ENCODE peak calls at places on chromosomes 12 and 14, in eight cellular contexts. L is gastrocnemius medialis; N is left ventricle myocardium inferior; T is cardiac muscle cell; R is aorta; G is stomach; W is MG63; D is CD8-positive, alpha-beta memory T cell. F is an unnamed sample. For H3K27me3, the result is how much of the 10 kb centered on the place peaks cover.

GRCh38 chr14:67221248-67221981 is 19.8 kb upstream of the PALS1 start:
- DNase-seq in N (no peak), D (no peak), R (no peak), L (no peak), W (no peak), G (no peak), T (no peak), F (no peak)

GRCh38 chr12:9034095-9034494 is 44.7 kb downstream of the KLRG1 start:
- DNase-seq in R (no peak), W (no peak), T (no peak), D (no peak), N (no peak), G (no peak), L (no peak), F (no peak)

GRCh38 chr12:93742086-93742934 is 65.1 kb downstream of the CRADD start:
- DNase-seq in N (peak), W (peak), L (no peak), G (peak), R (peak), D (peak), T (peak), F (peak)

GRCh38 chr12:62332598-62332997 is 72.4 kb downstream of the USP15 start:
- DNase-seq in D (no peak), W (no peak), T (no peak), R (no peak), N (no peak), G (no peak), L (no peak), F (no peak)

GRCh38 chr14:63853831-63854293 is 1.1 kb downstream of the SYNE2 start:
- DNase-seq in W (peak), T (peak), L (peak), D (peak), N (peak), R (peak), G (peak), F (no peak)

GRCh38 chr12:102484017-102484731 is 3.8 kb upstream of the IGF1 start:
- DNase-seq in L (peak), D (peak), T (peak), G (peak), W (peak), N (peak), R (peak), F (peak)

GRCh38 chr12:3418609-3419469 is 72.2 kb upstream of the PRMT8 start:
- DNase-seq in L (no peak), T (no peak), R (no peak), D (no peak), N (no peak), G (no peak), W (no peak), F (no peak)

GRCh38 chr12:120388711-120389431 is 19.9 kb upstream of the MSI1 start:
- DNase-seq in D (no peak), T (peak), N (no peak), L (no peak), W (no peak), G (no peak), R (no peak), F (peak)

GRCh38 chr12:52249041-52249461 is 16.0 kb downstream of the KRT7 start:
- DNase-seq in W (peak), L (peak), T (no peak), D (no peak), R (peak), N (peak), G (peak), F (no peak)

GRCh38 chr12:2629051-2629450 is 165.7 kb upstream of the FKBP4 start:
- DNase-seq in R (no peak), D (no peak), T (no peak), N (no peak), L (no peak), W (no peak), G (no peak), F (no peak)

GRCh38 chr12:50699940-50700339 is 64.0 kb upstream of the ATF1 start:
- DNase-seq in D (no peak), W (no peak), G (no peak), R (no peak), L (no peak), T (no peak), N (no peak), F (no peak)

GRCh38 chr14:81309511-81309910 is 88.8 kb upstream of the GTF2A1 start:
- DNase-seq in T (no peak), W (no peak), L (no peak), N (no peak), R (no peak), D (no peak), G (no peak), F (no peak)

GRCh38 chr14:85731198-85731597 is 201.3 kb downstream of the FLRT2 start:
- DNase-seq in G (no peak), N (peak), R (no peak), D (no peak), L (no peak), W (no peak), T (no peak), F (no peak)

GRCh38 chr14:44795725-44796124 is 166.0 kb downstream of the KLHL28 start:
- DNase-seq in G (no peak), R (no peak), T (no peak), W (no peak), N (no peak), L (no peak), D (no peak), F (no peak)

GRCh38 chr14:105883066-105884005 is 357.0 kb downstream of the TMEM121 start:
- DNase-seq in N (peak), G (peak), L (no peak), D (no peak), R (peak), W (no peak), T (no peak), F (no peak)

GRCh38 chr12:12560587-12561304 is 1.9 kb downstream of the DUSP16 start:
- DNase-seq in R (no peak), T (peak), D (peak), N (no peak), L (peak), W (peak), G (peak), F (no peak)

GRCh38 chr12:123134265-123134664 is 16.6 kb downstream of the PITPNM2 start:
- DNase-seq in D (no peak), R (peak), N (no peak), T (no peak), L (no peak), G (no peak), W (no peak), F (no peak)

GRCh38 chr12:1598757-1599156 is 4.4 kb upstream of the FBXL14 start:
- DNase-seq in R (no peak), N (no peak), D (no peak), L (no peak), T (no peak), W (no peak), G (no peak), F (no peak)

GRCh38 chr12:31289443-31289842 is 36.5 kb downstream of the SINHCAF start:
- DNase-seq in R (no peak), T (no peak), L (no peak), N (no peak), G (no peak), W (no peak), D (no peak), F (no peak)

GRCh38 chr14:102015045-102015685 is 50.8 kb downstream of the DYNC1H1 start:
- DNase-seq in R (no peak), D (no peak), G (no peak), T (no peak), W (no peak), L (no peak), N (no peak), F (no peak)

GRCh38 chr12:110546339-110546738 is 36.8 kb downstream of the PPTC7 start:
- DNase-seq in T (no peak), G (no peak), L (peak), R (no peak), N (no peak), W (peak), D (no peak), F (no peak)

GRCh38 chr14:35818346-35819115 is 7.6 kb upstream of the BRMS1L start:
- DNase-seq in G (no peak), W (no peak), D (no peak), T (peak), L (no peak), N (no peak), R (no peak), F (no peak)

GRCh38 chr12:45687081-45688015 is 42.2 kb upstream of the ARID2 start:
- DNase-seq in G (no peak), T (no peak), L (no peak), D (no peak), N (no peak), W (no peak), R (no peak), F (no peak)

GRCh38 chr14:64746298-64747250 is 42.4 kb downstream of the PLEKHG3 start:
- DNase-seq in W (no peak), T (no peak), L (no peak), R (no peak), D (no peak), G (no peak), N (no peak), F (no peak)

GRCh38 chr12:118374126-118374725 is 1.5 kb upstream of the TAOK3 start:
- DNase-seq in D (no peak), W (no peak), L (no peak), T (no peak), G (no peak), R (no peak), N (no peak), F (no peak)

GRCh38 chr12:100927825-100928224 is 133.2 kb downstream of the ANO4 start:
- DNase-seq in L (no peak), G (no peak), T (no peak), W (peak), N (no peak), R (no peak), D (no peak), F (no peak)

GRCh38 chr12:49328816-49329215 is 5.8 kb downstream of the TROAP start:
- DNase-seq in G (peak), W (no peak), R (no peak), N (no peak), T (no peak), L (no peak), D (no peak), F (no peak)

GRCh38 chr14:99654235-99655000 is 9.5 kb downstream of the HHIPL1 start:
- DNase-seq in G (peak), W (peak), L (no peak), D (no peak), R (no peak), N (peak), T (no peak), F (no peak)

GRCh38 chr12:20350495-20350894 is 17.8 kb upstream of the PDE3A start:
- DNase-seq in W (peak), N (no peak), R (no peak), T (no peak), G (no peak), L (no peak), D (no peak), F (no peak)

GRCh38 chr14:47539065-47539464 is 136.3 kb downstream of the MDGA2 start:
- DNase-seq in L (no peak), N (no peak), T (peak), G (no peak), D (no peak), R (no peak), W (no peak), F (no peak)

GRCh38 chr14:72420749-72421452 is 473.0 kb downstream of the DPF3 start:
- DNase-seq in R (peak), T (peak), N (peak), G (peak), D (peak), W (peak), L (peak), F (peak)

GRCh38 chr14:72419226-72419625 is 474.7 kb downstream of the DPF3 start:
- DNase-seq in T (no peak), N (no peak), R (no peak), W (no peak), G (no peak), L (no peak), D (no peak), F (no peak)

GRCh38 chr14:72423957-72424356 is 469.9 kb downstream of the DPF3 start:
- DNase-seq in T (no peak), D (no peak), L (no peak), G (no peak), W (no peak), R (no peak), N (no peak), F (no peak)
- H3K27me3 ChIP-seq in T (under half), D (under half), L (under half), G (under half), W (under half), R (under half), N (under half), F (under half)

DNA sequence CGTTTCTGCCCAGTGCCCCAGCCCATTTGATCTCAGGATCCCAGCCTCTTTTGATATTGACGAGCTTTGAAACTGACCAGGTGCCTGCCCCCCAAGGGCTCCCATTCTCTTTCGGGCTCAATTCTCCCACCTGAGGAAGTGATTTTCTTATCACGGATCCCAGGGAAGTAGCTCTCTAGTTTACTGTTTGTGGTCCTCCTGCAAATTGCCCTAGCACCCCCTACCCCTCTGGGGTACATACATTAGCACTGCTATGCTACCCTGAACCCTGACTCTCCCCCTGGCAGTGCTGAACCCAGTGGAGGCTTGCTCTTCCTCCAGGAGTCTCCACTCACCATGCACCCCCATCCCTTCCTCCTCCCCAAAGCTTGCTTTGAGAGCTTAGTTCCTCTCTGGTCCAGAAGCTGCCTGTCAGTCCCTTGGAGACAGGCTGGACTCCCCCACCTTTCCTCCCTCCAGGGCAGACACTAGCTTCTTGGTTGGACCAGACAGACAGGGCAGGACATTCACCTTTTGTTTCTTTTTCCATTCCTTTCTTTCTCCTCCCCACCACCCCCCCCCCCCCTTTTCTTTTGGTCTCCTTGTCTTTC is 4.4 kb upstream of the TBX3 start:
- DNase-seq in R (no peak), G (no peak), N (no peak), L (no peak), T (no peak), D (no peak), W (no peak), F (no peak)
- H3K27me3 ChIP-seq in R (under half), G (half or more), N (half or more), L (half or more), T (half or more), D (half or more), W (under half), F (half or more)

DNA sequence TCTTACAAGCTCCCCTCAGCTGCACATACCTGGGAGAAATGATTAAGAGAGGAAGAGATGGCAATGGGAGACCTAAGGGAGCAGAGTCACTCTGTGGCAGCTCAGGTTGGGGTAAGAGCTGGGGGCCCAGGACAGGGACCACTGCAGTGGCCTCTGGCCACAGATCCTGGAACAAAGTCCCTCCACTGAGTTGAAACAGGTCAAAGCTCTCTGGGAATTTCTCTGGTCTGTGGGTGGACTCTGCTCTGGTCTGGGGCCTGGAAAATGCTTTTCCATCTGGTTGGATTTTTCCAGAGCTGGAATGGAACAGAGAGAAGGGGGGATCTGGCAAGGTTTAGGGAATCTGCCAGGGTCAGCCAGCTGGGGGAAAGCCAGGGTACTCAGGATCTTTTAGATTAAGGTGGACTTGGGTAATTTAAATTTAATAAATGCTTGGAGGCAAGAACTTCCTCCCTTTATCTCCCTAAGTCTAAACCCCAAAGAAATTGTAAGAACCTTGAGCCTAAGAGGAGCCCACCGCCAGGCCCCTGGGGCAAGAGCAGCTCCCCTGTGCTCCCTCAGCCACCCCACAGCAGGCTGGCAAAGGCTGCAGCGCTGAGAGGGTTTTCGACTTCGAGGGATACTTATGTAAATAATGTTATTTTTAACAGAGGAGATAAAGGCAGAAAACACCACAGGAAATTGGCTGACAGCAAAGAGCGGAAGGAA is 3.7 kb downstream of the HOXC10 start:
- DNase-seq in T (no peak), W (no peak), N (no peak), L (no peak), R (no peak), D (no peak), G (no peak), F (no peak)
- H3K27me3 ChIP-seq in T (half or more), W (under half), N (half or more), L (under half), R (under half), D (half or more), G (half or more), F (half or more)

GRCh38 chr14:104556256-104557021 is 23.1 kb upstream of the C14orf180 start:
- DNase-seq in G (no peak), N (peak), L (no peak), T (no peak), R (peak), W (no peak), D (no peak), F (no peak)
- H3K27me3 ChIP-seq in G (half or more), N (half or more), L (under half), T (under half), R (under half), W (under half), D (under half), F (under half)

GRCh38 chr12:41184864-41185263 is 3.3 kb upstream of the PDZRN4 start:
- DNase-seq in T (no peak), R (no peak), W (no peak), L (no peak), D (no peak), G (no peak), N (no peak), F (no peak)

GRCh38 chr12:41188058-41188840 is at the start of gene PDZRN4:
- DNase-seq in T (peak), N (no peak), W (peak), G (no peak), L (no peak), D (no peak), R (peak), F (no peak)

GRCh38 chr12:41188841-41189394 is 798 bp downstream of the PDZRN4 start:
- DNase-seq in L (no peak), R (peak), W (no peak), G (no peak), N (no peak), D (no peak), T (no peak), F (no peak)

GRCh38 chr12:41189395-41190251 is 1.5 kb downstream of the PDZRN4 start:
- DNase-seq in W (no peak), R (no peak), T (peak), D (no peak), N (no peak), G (no peak), L (no peak), F (no peak)

GRCh38 chr12:41185946-41186345 is 2.2 kb upstream of the PDZRN4 start:
- DNase-seq in T (no peak), D (no peak), W (no peak), N (no peak), R (no peak), G (no peak), L (no peak), F (no peak)
- H3K27me3 ChIP-seq in T (under half), D (under half), W (under half), N (half or more), R (under half), G (under half), L (under half), F (under half)